ENCODE peak calls at places on chromosomes 6 and 20, in four cellular contexts. S, H, W and D are unnamed samples.

GRCh38 chr6:167815296-167815980 is 11.3 kb upstream of the AFDN start:
- DNase-seq in W (no peak), H (no peak), S (no peak), D (no peak)

GRCh38 chr6:1592852-1593251 is 16.9 kb upstream of the FOXC1 start:
- DNase-seq in H (no peak), S (no peak), W (no peak), D (no peak)

GRCh38 chr6:66866801-66867200 is 1159.8 kb upstream of the EYS start:
- DNase-seq in W (no peak), S (no peak), H (no peak), D (no peak)

GRCh38 chr20:64233725-64234124 is 21.8 kb upstream of the PCMTD2 start:
- DNase-seq in S (peak), H (no peak), W (no peak), D (no peak)

GRCh38 chr6:41546475-41546865 is 289 bp downstream of the FOXP4 start:
- DNase-seq in W (peak), S (no peak), H (peak), D (no peak)

GRCh38 chr6:157428418-157429202 is 47.6 kb downstream of the ZDHHC14 start:
- DNase-seq in S (no peak), H (peak), W (no peak), D (no peak)

GRCh38 chr6:97469451-97469850 is 186.4 kb upstream of the MMS22L start:
- DNase-seq in W (no peak), H (no peak), S (no peak), D (no peak)

GRCh38 chr6:18752278-18753057 is 365.3 kb downstream of the RNF144B start:
- DNase-seq in W (no peak), H (no peak), S (no peak), D (no peak)

GRCh38 chr20:58340853-58341252 is 31.3 kb downstream of the RAB22A start:
- DNase-seq in W (peak), S (no peak), H (no peak), D (peak)

GRCh38 chr6:38803129-38803528 is 88.0 kb downstream of the DNAH8 start:
- DNase-seq in H (no peak), W (no peak), S (no peak), D (no peak)